ENCODE peak calls at places on chromosomes 11 and 22, in four cellular contexts. R, Z, Q and X are unnamed samples.

GRCh38 chr22:27507066-27507715 is 294.4 kb downstream of the MN1 start:
- DNase-seq in R (no peak), Z (no peak), Q (no peak), X (no peak)

GRCh38 chr11:1757861-1758610 is 5.7 kb downstream of the CTSD start:
- DNase-seq in R (no peak), Z (no peak), Q (no peak), X (no peak)

GRCh38 chr11:99423435-99423983 is 402.8 kb downstream of the CNTN5 start:
- DNase-seq in R (no peak), Z (no peak), Q (no peak), X (no peak)

GRCh38 chr11:47714554-47715081 is 551 bp downstream of the AGBL2 start:
- DNase-seq in R (no peak), Z (no peak), Q (no peak), X (no peak)

GRCh38 chr11:82046778-82047177 is 686.9 kb downstream of the FAM181B start:
- DNase-seq in R (no peak), Z (no peak), Q (no peak), X (peak)

GRCh38 chr22:19554834-19555404 is 30.7 kb upstream of the CLDN5 start:
- DNase-seq in R (peak), Z (peak), Q (no peak), X (peak)

GRCh38 chr22:20793386-20794131 is 19.6 kb downstream of the SERPIND1 start:
- DNase-seq in R (no peak), Z (no peak), Q (no peak), X (no peak)

GRCh38 chr11:94825111-94825880 is 57.1 kb downstream of the AMOTL1 start:
- DNase-seq in R (no peak), Z (no peak), Q (no peak), X (no peak)

GRCh38 chr22:26548984-26549383 is 36.7 kb upstream of the TFIP11 start:
- DNase-seq in R (no peak), Z (no peak), Q (no peak), X (no peak)

GRCh38 chr22:42287174-42287890 is 16.9 kb upstream of the TCF20 start:
- DNase-seq in R (no peak), Z (no peak), Q (no peak), X (no peak)

GRCh38 chr11:70031631-70032469 is 46.3 kb upstream of the ANO1 start:
- DNase-seq in R (no peak), Z (no peak), Q (no peak), X (no peak)

GRCh38 chr11:44138286-44138685 is 42.8 kb downstream of the EXT2 start:
- DNase-seq in R (no peak), Z (no peak), Q (no peak), X (peak)

GRCh38 chr22:20509344-20510047 is 2.1 kb downstream of the MED15 start:
- DNase-seq in R (peak), Z (peak), Q (no peak), X (peak)

GRCh38 chr11:69540118-69541000 is 58.9 kb downstream of the LINC01488 start:
- DNase-seq in R (no peak), Z (peak), Q (no peak), X (no peak)

GRCh38 chr11:8757047-8757446 is 74.5 kb downstream of the RPL27A start:
- DNase-seq in R (no peak), Z (no peak), Q (no peak), X (peak)

GRCh38 chr11:409600-410471 is 5.0 kb downstream of the SIGIRR start:
- DNase-seq in R (no peak), Z (no peak), Q (no peak), X (no peak)

GRCh38 chr22:34414467-34415440 is 494.5 kb upstream of the LARGE1 start:
- DNase-seq in R (peak), Z (peak), Q (peak), X (no peak)

GRCh38 chr22:40065981-40066380 is 71.2 kb downstream of the FAM83F start:
- DNase-seq in R (no peak), Z (no peak), Q (no peak), X (no peak)

GRCh38 chr11:79896258-79896657 is 455.4 kb upstream of the TENM4 start:
- DNase-seq in R (no peak), Z (no peak), Q (no peak), X (peak)

GRCh38 chr11:66195867-66196266 is 72.6 kb upstream of the RAB1B start:
- DNase-seq in R (no peak), Z (no peak), Q (no peak), X (no peak)

GRCh38 chr11:7278314-7278917 is 26.7 kb downstream of the SYT9 start:
- DNase-seq in R (peak), Z (peak), Q (no peak), X (peak)

GRCh38 chr22:28711820-28712777 is 29.5 kb downstream of the CHEK2 start:
- DNase-seq in R (peak), Z (peak), Q (no peak), X (peak)

GRCh38 chr22:19057999-19058491 is 64.2 kb downstream of the DGCR2 start:
- DNase-seq in R (no peak), Z (no peak), Q (no peak), X (no peak)

GRCh38 chr11:72405009-72405408 is 29.3 kb downstream of the CLPB start:
- DNase-seq in R (no peak), Z (no peak), Q (no peak), X (no peak)

GRCh38 chr11:14587203-14587602 is 56.4 kb upstream of the PDE3B start:
- DNase-seq in R (no peak), Z (no peak), Q (no peak), X (no peak)

GRCh38 chr11:93704237-93704636 is 37.1 kb downstream of the TAF1D start:
- DNase-seq in R (no peak), Z (no peak), Q (no peak), X (no peak)

DNA sequence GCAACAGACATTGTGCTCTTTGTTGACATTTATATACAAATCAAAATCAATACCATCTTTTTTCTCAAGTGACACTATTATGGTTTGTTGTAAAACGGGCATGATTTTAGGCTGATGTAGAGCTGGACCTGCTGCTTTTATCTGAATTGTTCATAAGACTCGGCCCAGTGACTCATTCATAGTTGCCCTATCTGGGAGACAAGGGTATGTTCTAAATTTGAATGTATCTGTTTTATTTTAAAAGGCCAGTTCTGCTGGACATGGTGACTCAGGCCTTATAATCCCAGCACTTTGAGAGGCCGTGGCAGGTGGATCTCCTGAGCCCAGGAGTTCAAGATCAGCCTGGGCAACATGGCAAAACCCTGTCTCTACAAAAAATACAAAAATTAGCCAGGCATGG is 39.3 kb downstream of the CEP295 start:
- DNase-seq in R (no peak), Z (no peak), Q (no peak), X (peak)
- TF ChIP-seq ELK1 in R (no peak), Z (no peak), Q (no peak), X (no peak)

DNA sequence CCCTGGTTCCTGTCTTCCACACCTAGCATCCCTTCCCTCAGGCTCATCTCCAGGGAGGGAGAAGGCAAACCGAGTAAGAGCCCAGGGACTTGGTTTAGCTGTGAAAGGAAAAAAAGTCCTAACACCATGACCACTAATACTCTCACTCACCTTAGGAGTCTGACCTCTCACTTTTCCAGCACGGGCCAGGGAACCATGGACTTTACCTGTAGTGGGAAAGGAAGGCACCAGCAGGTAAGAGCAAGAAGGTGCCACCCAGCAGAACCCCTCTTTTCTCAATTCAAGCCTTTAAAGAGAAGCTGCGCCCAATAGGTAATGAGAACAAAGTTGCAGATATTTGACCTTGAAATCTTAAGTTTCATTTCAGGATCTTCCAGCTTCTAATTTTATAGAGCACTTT is 1.1 kb downstream of the FAU start:
- DNase-seq in R (no peak), Z (peak), Q (no peak), X (no peak)
- H3K4me3 ChIP-seq in R (peak), Z (peak), Q (peak), X (peak)

GRCh38 chr11:86996953-86997570 is 40.7 kb upstream of the TMEM135 start:
- DNase-seq in R (no peak), Z (peak), Q (no peak), X (no peak)

GRCh38 chr11:86999388-86999787 is 38.3 kb upstream of the TMEM135 start:
- DNase-seq in R (no peak), Z (no peak), Q (no peak), X (no peak)

GRCh38 chr11:87002918-87003317 is 34.8 kb upstream of the TMEM135 start:
- DNase-seq in R (no peak), Z (no peak), Q (no peak), X (no peak)

GRCh38 chr11:87005569-87005921 is 32.2 kb upstream of the TMEM135 start:
- DNase-seq in R (no peak), Z (no peak), Q (no peak), X (no peak)

GRCh38 chr11:86999859-87000753 is 37.6 kb upstream of the TMEM135 start:
- DNase-seq in R (no peak), Z (peak), Q (no peak), X (peak)
- TF ChIP-seq ELK1 in R (no peak), Z (no peak), Q (no peak), X (no peak)

DNA sequence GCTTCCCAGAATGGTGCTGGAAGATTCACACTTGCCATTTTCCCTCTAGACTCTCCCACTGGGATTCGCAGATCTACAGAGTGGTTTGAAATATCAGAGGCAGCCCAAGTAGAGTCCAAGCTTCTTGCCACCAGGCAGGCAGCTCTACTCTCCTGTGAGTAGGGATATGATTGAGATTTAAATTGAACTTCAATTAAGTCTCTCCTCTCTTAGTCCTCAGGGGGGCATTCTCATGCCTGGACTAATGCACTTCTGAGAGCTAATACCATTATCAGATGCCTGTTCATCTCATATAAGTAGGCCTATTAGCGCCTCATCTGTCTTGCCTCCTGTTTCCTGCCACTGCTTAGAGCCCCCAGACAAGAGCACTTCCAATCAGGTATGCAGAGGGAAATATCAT is 25.5 kb upstream of the AMPD3 start:
- DNase-seq in R (no peak), Z (no peak), Q (no peak), X (no peak)
- H3K4me3 ChIP-seq in R (no peak), Z (no peak), Q (no peak), X (no peak)

GRCh38 chr11:13535819-13536218 is 40.0 kb upstream of the PTH start:
- DNase-seq in R (no peak), Z (peak), Q (no peak), X (no peak)
- TF ChIP-seq ELK1 in R (no peak), Z (no peak), Q (no peak), X (no peak)

DNA sequence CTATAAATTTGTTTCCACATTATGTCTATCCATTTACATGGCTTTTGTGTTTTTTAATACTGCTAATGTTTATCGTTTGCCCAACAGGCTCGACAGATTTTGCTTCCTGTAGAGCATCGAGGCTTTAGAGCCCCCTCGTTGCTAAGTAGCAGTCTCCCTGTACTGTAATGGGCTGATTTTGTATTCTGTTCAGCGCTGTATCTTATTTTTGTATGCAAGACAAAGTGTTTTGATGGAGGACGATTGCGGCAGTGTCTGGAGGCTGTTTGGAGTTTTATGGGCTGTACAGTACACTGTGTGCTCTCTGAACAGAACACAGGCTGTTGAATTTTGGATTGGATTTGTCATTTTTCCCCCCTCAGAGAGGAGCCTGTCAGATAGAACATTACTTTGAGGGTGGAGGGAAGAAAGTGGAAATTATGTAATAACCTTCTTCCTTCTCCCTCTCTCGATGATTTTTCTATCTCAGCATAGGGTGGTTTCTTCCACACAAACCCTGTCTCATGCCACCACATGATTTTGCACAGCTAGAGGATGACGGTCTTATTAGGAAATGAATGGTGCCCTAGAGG is 104.4 kb downstream of the ZBTB16 start:
- DNase-seq in R (no peak), Z (no peak), Q (no peak), X (no peak)
- H3K4me3 ChIP-seq in R (no peak), Z (no peak), Q (no peak), X (no peak)

DNA sequence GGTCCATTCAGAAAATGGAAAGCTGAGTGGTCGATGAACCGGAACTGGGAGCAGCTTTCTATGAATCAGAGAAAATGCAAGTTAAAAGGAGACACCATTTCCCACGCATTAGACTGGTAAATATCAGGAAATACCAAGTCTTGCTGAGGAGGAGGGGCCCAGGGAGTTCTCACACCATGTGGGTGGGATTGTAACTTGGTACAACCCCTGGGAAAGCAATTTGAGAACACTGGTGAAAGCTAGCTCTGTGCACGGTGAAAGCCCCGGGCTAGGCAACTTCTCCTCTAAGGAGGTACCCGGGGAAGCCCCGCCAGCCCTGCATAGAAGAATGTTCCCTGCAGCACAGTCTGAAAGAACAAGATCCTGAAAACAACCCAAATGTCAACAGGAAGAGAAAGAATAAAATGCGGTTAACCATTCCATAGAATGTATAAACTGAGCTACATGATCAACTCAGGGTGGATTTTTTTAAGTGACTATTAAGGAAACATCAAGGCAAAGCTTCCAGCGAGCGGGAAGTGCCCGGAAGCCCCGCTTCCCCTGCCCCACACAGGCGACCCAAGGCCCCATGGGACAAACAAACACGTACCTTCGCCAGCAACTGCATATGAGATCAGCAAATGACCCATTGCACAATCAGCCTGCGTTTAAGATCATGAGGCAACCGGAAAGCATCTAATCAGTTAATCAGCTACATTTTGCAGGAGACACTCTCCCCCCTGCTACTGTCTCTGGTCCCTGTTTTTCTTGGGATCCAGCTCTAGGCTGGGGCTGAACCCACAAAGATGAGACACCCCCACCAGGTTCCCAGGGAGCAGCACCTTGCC is 11.3 kb downstream of the SHANK2 start:
- DNase-seq in R (peak), Z (no peak), Q (peak), X (peak)
- TF ChIP-seq ELK1 in R (no peak), Z (no peak), Q (no peak), X (no peak)

GRCh38 chr11:73667906-73668305 is 21.5 kb downstream of the PLEKHB1 start:
- DNase-seq in R (no peak), Z (no peak), Q (no peak), X (peak)

GRCh38 chr11:73671701-73672100 is 25.3 kb downstream of the PLEKHB1 start:
- DNase-seq in R (no peak), Z (no peak), Q (no peak), X (no peak)

GRCh38 chr11:73664894-73665293 is 18.5 kb downstream of the PLEKHB1 start:
- DNase-seq in R (no peak), Z (peak), Q (no peak), X (no peak)

GRCh38 chr11:73670808-73671207 is 24.4 kb downstream of the PLEKHB1 start:
- DNase-seq in R (no peak), Z (no peak), Q (no peak), X (no peak)
- H3K4me3 ChIP-seq in R (no peak), Z (no peak), Q (no peak), X (no peak)

DNA sequence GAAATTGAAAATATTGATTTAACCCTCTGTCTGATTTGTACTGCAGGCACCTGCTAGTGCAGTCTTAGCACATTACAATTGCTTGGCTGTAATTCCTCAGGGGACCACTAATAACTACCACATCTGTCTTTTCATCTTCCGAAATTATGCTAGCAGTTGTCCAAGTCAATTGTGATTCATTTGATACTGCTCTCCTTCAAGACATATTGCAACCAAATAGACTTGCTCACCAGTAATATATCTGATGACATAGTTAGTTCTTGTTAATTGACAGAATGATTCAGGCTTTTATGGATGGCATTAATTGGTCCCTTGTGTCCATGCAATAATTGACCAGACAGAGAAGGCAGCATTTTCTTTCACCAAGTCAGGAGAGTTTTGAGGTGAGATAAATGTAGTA is 158.6 kb downstream of the TEAD1 start:
- DNase-seq in R (no peak), Z (no peak), Q (no peak), X (no peak)
- TF ChIP-seq ELK1 in R (no peak), Z (no peak), Q (no peak), X (no peak)

GRCh38 chr22:46293591-46294260 is 2.9 kb upstream of the GTSE1 start:
- DNase-seq in R (no peak), Z (no peak), Q (no peak), X (peak)

GRCh38 chr22:46294784-46295183 is 1.9 kb upstream of the GTSE1 start:
- DNase-seq in R (no peak), Z (no peak), Q (no peak), X (no peak)

GRCh38 chr22:46296257-46297150 is at the start of gene GTSE1:
- DNase-seq in R (peak), Z (peak), Q (peak), X (peak)

GRCh38 chr22:46297151-46297819 is 615 bp downstream of the GTSE1 start:
- DNase-seq in R (no peak), Z (peak), Q (no peak), X (peak)

GRCh38 chr22:46295277-46295971 is 1.2 kb upstream of the GTSE1 start:
- DNase-seq in R (no peak), Z (no peak), Q (no peak), X (no peak)
- H3K4me3 ChIP-seq in R (peak), Z (peak), Q (peak), X (no peak)